ENCODE peak calls at places on chromosomes 13 and 19, in seven cellular contexts. I is fibroblast of pulmonary artery; E is stimulated activated CD8-positive, alpha-beta memory T cell treated with anti-CD3 and anti-CD28 coated beads, Interleukin-4, amount 100 ng/mL, for 48 hours; N is heart left ventricle; B is HT1080; D is activated naive CD8-positive, alpha-beta T cell treated with anti-CD3 and anti-CD28 coated beads, Interleukin-2, amount 50 U/mL, for 24 hours; T is stimulated activated CD4-positive, alpha-beta T cell treated with anti-CD3 and anti-CD28 coated beads, Interleukin-1b, Interleukin-23, amount 100 ng/mL, for 24 hours. W is an unnamed sample.

GRCh38 chr19:35138305-35138799 is 272 bp upstream of the FXYD1 start:
- DNase-seq in I (no peak), E (no peak), N (peak), D (no peak), B (no peak), T (no peak), W (no peak)

GRCh38 chr13:60974296-60974695 is 441.4 kb downstream of the PCDH20 start:
- DNase-seq in I (no peak), N (no peak), E (no peak), T (no peak), D (no peak), B (no peak), W (no peak)

GRCh38 chr19:58386166-58386575 is 898 bp upstream of the RPS5 start:
- DNase-seq in B (no peak), I (no peak), T (no peak), E (peak), D (peak), N (no peak), W (no peak)

GRCh38 chr19:4448147-4448985 is 9.2 kb downstream of the UBXN6 start:
- DNase-seq in D (no peak), N (no peak), T (no peak), E (no peak), B (no peak), I (no peak), W (no peak)

GRCh38 chr13:113157929-113158747 is at the start of gene PROZ:
- DNase-seq in E (no peak), T (no peak), B (no peak), N (no peak), I (no peak), D (no peak), W (no peak)

GRCh38 chr13:23627419-23627818 is 57.2 kb downstream of the TNFRSF19 start:
- DNase-seq in N (no peak), D (no peak), T (no peak), I (no peak), B (no peak), E (no peak), W (no peak)

GRCh38 chr19:19911150-19911549 is 10.4 kb downstream of the ZNF93 start:
- DNase-seq in B (no peak), I (peak), N (no peak), D (no peak), E (no peak), T (no peak), W (no peak)

GRCh38 chr13:109779074-109779473 is 7.3 kb downstream of the IRS2 start:
- DNase-seq in N (no peak), T (no peak), E (peak), D (peak), I (no peak), B (no peak), W (no peak)

GRCh38 chr19:58518261-58519086 is 1.1 kb downstream of the ZBTB45 start:
- DNase-seq in E (no peak), B (no peak), N (no peak), T (no peak), D (no peak), I (no peak), W (no peak)

GRCh38 chr19:16375157-16375935 is 50.7 kb downstream of the KLF2 start:
- DNase-seq in T (no peak), N (no peak), D (no peak), E (peak), B (no peak), I (no peak), W (no peak)

GRCh38 chr13:27334774-27335490 is 64.3 kb downstream of the RASL11A start:
- DNase-seq in N (no peak), D (no peak), I (no peak), T (no peak), B (no peak), E (no peak), W (no peak)

GRCh38 chr19:33758541-33759013 is 38.1 kb upstream of the KCTD15 start:
- DNase-seq in B (peak), N (no peak), E (no peak), T (no peak), I (no peak), D (no peak), W (no peak)

GRCh38 chr19:18763674-18764590 is 27.2 kb downstream of the COMP start:
- DNase-seq in E (peak), D (no peak), B (peak), I (no peak), T (no peak), N (no peak), W (no peak)

GRCh38 chr19:40283414-40284250 is 1.5 kb downstream of the AKT2 start:
- DNase-seq in N (no peak), T (no peak), B (no peak), E (no peak), D (peak), I (peak), W (no peak)

GRCh38 chr13:107531816-107532215 is 683.5 kb downstream of the LIG4 start:
- DNase-seq in T (no peak), B (no peak), I (no peak), D (no peak), E (no peak), N (no peak), W (no peak)

GRCh38 chr13:108194435-108194936 is 20.9 kb downstream of the LIG4 start:
- DNase-seq in I (no peak), T (no peak), B (no peak), E (no peak), N (no peak), D (no peak), W (no peak)